ENCODE peak calls at places on chromosomes 16 and 17, in seven cellular contexts. One of them, this sample, is unnamed.

GRCh38 chr17:2337152-2337810 is at the start of gene SGSM2:
- DNase-seq in stomach: peak; percentile 65
- DNase-seq in fibroblast of pulmonary artery: peak; percentile 45
- DNase-seq in GM13977: peak; percentile 95
- DNase-seq in AG09319: no peak
- DNase-seq in WTC11: peak; percentile 49
- DNase-seq in coronary artery: peak; percentile 79
- DNase-seq in this sample: peak; percentile 73

GRCh38 chr16:17416461-17417221 is 54.1 kb downstream of the XYLT1 start:
- DNase-seq in stomach: no peak
- DNase-seq in GM13977: peak; percentile 85
- DNase-seq in AG09319: no peak
- DNase-seq in coronary artery: no peak
- DNase-seq in WTC11: peak; percentile 31
- DNase-seq in fibroblast of pulmonary artery: peak; percentile 9
- DNase-seq in this sample: peak; percentile 78

GRCh38 chr16:3401719-3402397 is 843 bp downstream of the ZNF174 start:
- DNase-seq in GM13977: peak; percentile 17
- DNase-seq in WTC11: peak; percentile 33
- DNase-seq in coronary artery: no peak
- DNase-seq in AG09319: no peak
- DNase-seq in fibroblast of pulmonary artery: peak; percentile 10
- DNase-seq in stomach: no peak
- DNase-seq in this sample: peak; percentile 4

GRCh38 chr17:81440511-81441244 is 45.4 kb downstream of the BAHCC1 start:
- DNase-seq in coronary artery: no peak
- DNase-seq in stomach: no peak
- DNase-seq in fibroblast of pulmonary artery: no peak
- DNase-seq in GM13977: peak; percentile 77
- DNase-seq in AG09319: no peak
- DNase-seq in WTC11: peak; percentile 84
- DNase-seq in this sample: peak; percentile 53

GRCh38 chr17:62616993-62617893 is 10.2 kb upstream of the MRC2 start:
- DNase-seq in fibroblast of pulmonary artery: no peak
- DNase-seq in stomach: no peak
- DNase-seq in GM13977: no peak
- DNase-seq in WTC11: peak; percentile 74
- DNase-seq in coronary artery: no peak
- DNase-seq in AG09319: no peak
- DNase-seq in this sample: no peak

GRCh38 chr16:23557779-23558330 is 328 bp downstream of the UBFD1 start:
- DNase-seq in AG09319: no peak
- DNase-seq in coronary artery: peak; percentile 75
- DNase-seq in fibroblast of pulmonary artery: peak; percentile 33
- DNase-seq in GM13977: no peak
- DNase-seq in stomach: no peak
- DNase-seq in WTC11: peak; percentile 25
- DNase-seq in this sample: peak; percentile 31

GRCh38 chr17:79993390-79994221 is 42.1 kb downstream of the TBC1D16 start:
- DNase-seq in AG09319: peak; percentile 40
- DNase-seq in fibroblast of pulmonary artery: peak; percentile 89
- DNase-seq in stomach: peak; percentile 80
- DNase-seq in GM13977: no peak
- DNase-seq in WTC11: peak; percentile 68
- DNase-seq in coronary artery: no peak
- DNase-seq in this sample: peak; percentile 89

GRCh38 chr17:40821536-40821935 is 878 bp downstream of the KRT10 start:
- DNase-seq in AG09319: no peak
- DNase-seq in fibroblast of pulmonary artery: no peak
- DNase-seq in GM13977: no peak
- DNase-seq in coronary artery: no peak
- DNase-seq in WTC11: no peak
- DNase-seq in stomach: no peak
- DNase-seq in this sample: no peak

GRCh38 chr17:69499301-69499700 is 84.8 kb downstream of the MAP2K6 start:
- DNase-seq in fibroblast of pulmonary artery: no peak
- DNase-seq in WTC11: no peak
- DNase-seq in AG09319: no peak
- DNase-seq in GM13977: no peak
- DNase-seq in coronary artery: no peak
- DNase-seq in stomach: no peak
- DNase-seq in this sample: no peak

GRCh38 chr17:28395968-28396367 is 10.0 kb downstream of the SLC46A1 start:
- DNase-seq in AG09319: no peak
- DNase-seq in fibroblast of pulmonary artery: no peak
- DNase-seq in coronary artery: no peak
- DNase-seq in GM13977: no peak
- DNase-seq in stomach: no peak
- DNase-seq in WTC11: no peak
- DNase-seq in this sample: no peak

DNA sequence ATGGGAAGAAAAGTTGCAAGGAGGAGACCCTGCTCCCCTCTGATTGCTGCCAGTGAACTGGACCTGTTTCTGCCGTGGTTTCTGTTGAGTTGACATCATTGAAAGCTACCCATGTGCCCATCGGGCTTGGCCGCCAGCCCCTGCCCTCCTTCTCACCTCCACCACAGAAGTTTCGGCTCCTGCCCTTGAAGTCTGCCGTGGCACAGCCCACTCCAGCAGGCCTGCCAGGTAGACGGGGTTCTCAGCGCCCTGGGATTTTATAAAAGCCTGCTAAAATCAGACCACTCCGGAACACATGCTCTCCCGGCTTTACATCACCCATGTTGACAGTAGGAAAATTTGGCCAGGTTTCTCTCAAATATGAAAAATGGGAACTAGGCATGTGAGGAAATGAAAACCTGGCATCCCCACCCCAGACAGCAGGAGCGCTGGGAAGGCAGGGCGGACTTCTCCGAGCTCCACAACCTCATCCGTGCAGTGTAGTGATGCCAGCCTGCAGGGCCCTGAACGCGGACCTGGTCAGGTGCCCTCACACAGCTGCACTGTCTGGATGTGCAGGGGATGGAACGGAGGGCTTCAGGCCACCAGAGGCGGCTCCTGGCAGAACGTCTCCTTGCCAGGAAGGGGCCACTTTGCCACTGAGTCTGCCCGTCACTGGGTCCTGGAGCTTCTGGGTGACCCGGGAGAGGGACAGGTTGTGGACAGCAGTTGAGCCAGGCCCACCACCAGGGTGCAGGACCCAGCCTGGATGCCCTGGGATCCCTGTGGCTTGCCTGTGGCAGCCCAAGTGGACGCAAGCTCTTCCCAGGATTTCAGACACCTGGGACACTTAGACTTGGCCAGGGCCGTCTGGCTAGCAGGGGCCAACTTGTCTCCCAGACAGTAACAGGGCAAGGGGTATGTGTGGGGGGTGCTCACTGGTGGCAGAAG is 6.9 kb upstream of the GSE1 start:
- DNase-seq in WTC11: no peak
- DNase-seq in stomach: peak; percentile 63
- DNase-seq in fibroblast of pulmonary artery: no peak
- DNase-seq in GM13977: no peak
- DNase-seq in coronary artery: no peak
- DNase-seq in AG09319: no peak
- DNase-seq in this sample: no peak
- TF ChIP-seq CTCF in WTC11: no peak
- TF ChIP-seq CTCF in stomach: no peak
- TF ChIP-seq CTCF in fibroblast of pulmonary artery: no peak
- TF ChIP-seq CTCF in GM13977: no peak
- TF ChIP-seq CTCF in coronary artery: no peak
- TF ChIP-seq CTCF in AG09319: no peak
- TF ChIP-seq CTCF in this sample: no peak

GRCh38 chr16:88819126-88819525 is 7.4 kb upstream of the APRT start:
- DNase-seq in fibroblast of pulmonary artery: no peak
- DNase-seq in WTC11: no peak
- DNase-seq in AG09319: no peak
- DNase-seq in stomach: no peak
- DNase-seq in GM13977: no peak
- DNase-seq in coronary artery: no peak
- DNase-seq in this sample: no peak

GRCh38 chr16:88820335-88821025 is 8.8 kb upstream of the APRT start:
- DNase-seq in AG09319: no peak
- DNase-seq in coronary artery: no peak
- DNase-seq in GM13977: no peak
- DNase-seq in stomach: no peak
- DNase-seq in WTC11: no peak
- DNase-seq in fibroblast of pulmonary artery: no peak
- DNase-seq in this sample: no peak

GRCh38 chr16:88822281-88823040 is 10.7 kb upstream of the APRT start:
- DNase-seq in WTC11: no peak
- DNase-seq in fibroblast of pulmonary artery: no peak
- DNase-seq in GM13977: no peak
- DNase-seq in AG09319: no peak
- DNase-seq in coronary artery: no peak
- DNase-seq in stomach: no peak
- DNase-seq in this sample: no peak

GRCh38 chr16:88818610-88818874 is 6.8 kb upstream of the APRT start:
- DNase-seq in AG09319: no peak
- DNase-seq in stomach: no peak
- DNase-seq in fibroblast of pulmonary artery: no peak
- DNase-seq in coronary artery: no peak
- DNase-seq in GM13977: no peak
- DNase-seq in WTC11: no peak
- DNase-seq in this sample: no peak

DNA sequence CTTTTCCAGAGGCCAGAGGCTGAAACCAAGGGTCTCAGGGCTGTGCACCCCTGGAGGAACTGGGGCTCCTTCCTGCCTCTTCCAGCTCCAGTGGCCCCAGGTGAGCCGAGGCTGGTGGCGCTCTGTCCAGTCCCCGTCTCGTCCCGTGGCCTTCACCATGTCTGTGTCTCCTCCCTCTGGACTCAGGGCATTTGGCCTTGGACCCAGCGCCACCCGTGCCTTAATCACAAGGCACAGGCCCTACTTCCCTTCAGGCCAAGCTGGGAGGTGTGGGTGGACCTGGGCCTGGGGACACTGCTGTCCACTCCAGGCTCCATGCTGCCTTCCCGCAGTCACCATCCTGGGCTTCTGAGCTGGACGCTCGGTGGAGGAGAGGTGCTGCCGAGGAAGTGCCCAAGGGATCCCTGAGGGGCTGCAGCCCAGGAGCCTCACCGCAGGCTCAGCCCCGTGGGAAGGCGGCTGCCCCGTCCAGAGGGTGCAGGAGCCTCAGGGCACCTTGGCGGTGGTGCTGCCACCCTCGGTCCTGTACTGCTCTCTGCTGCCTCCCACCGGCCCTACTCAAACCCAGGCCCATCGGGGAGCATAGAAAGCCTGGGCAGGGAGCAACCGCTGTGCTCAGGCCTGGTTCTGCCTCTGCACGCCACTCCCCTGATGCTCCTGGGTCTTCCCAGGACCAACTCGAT is 9.6 kb upstream of the APRT start:
- DNase-seq in GM13977: no peak
- DNase-seq in fibroblast of pulmonary artery: no peak
- DNase-seq in coronary artery: no peak
- DNase-seq in stomach: no peak
- DNase-seq in AG09319: no peak
- DNase-seq in WTC11: no peak
- DNase-seq in this sample: no peak
- TF ChIP-seq CTCF in GM13977: no peak
- TF ChIP-seq CTCF in fibroblast of pulmonary artery: no peak
- TF ChIP-seq CTCF in coronary artery: no peak
- TF ChIP-seq CTCF in stomach: no peak
- TF ChIP-seq CTCF in AG09319: no peak
- TF ChIP-seq CTCF in WTC11: no peak
- TF ChIP-seq CTCF in this sample: no peak

GRCh38 chr16:80846275-80847013 is 42.0 kb upstream of the CDYL2 start:
- DNase-seq in GM13977: no peak
- DNase-seq in coronary artery: no peak
- DNase-seq in AG09319: no peak
- DNase-seq in WTC11: no peak
- DNase-seq in fibroblast of pulmonary artery: no peak
- DNase-seq in stomach: no peak
- DNase-seq in this sample: no peak
- TF ChIP-seq CTCF in GM13977: no peak
- TF ChIP-seq CTCF in coronary artery: no peak
- TF ChIP-seq CTCF in AG09319: no peak
- TF ChIP-seq CTCF in WTC11: no peak
- TF ChIP-seq CTCF in fibroblast of pulmonary artery: no peak
- TF ChIP-seq CTCF in stomach: no peak
- TF ChIP-seq CTCF in this sample: no peak

GRCh38 chr17:4560837-4561241 is 462 bp upstream of the GGT6 start:
- DNase-seq in stomach: no peak
- DNase-seq in WTC11: peak; percentile 38
- DNase-seq in fibroblast of pulmonary artery: peak; percentile 72
- DNase-seq in AG09319: no peak
- DNase-seq in GM13977: no peak
- DNase-seq in coronary artery: no peak
- DNase-seq in this sample: no peak
- TF ChIP-seq CTCF in stomach: no peak
- TF ChIP-seq CTCF in WTC11: no peak
- TF ChIP-seq CTCF in fibroblast of pulmonary artery: peak; percentile 41
- TF ChIP-seq CTCF in AG09319: no peak
- TF ChIP-seq CTCF in GM13977: no peak
- TF ChIP-seq CTCF in coronary artery: no peak
- TF ChIP-seq CTCF in this sample: no peak

DNA sequence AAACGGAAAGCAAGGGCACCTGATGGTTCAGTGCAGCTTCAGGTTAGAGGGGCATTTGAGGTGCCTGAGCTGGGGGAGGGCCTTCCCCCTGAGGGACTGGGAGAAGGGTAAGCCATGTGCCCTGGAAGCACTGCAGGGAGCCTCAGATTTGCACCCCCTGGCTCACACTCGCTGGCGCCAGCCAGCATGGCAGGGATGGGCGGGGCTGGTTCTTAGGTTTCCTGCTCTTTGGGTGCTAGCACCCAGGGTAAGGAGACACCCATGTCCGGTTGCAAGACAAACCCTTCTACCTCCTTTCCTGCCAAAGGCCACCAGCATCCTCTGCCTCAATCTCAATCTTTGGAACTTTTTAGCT is 2.3 kb upstream of the LIMD2 start:
- DNase-seq in coronary artery: no peak
- DNase-seq in WTC11: no peak
- DNase-seq in GM13977: peak; percentile 69
- DNase-seq in AG09319: no peak
- DNase-seq in fibroblast of pulmonary artery: no peak
- DNase-seq in stomach: peak; percentile 32
- DNase-seq in this sample: peak; percentile 78
- TF ChIP-seq CTCF in coronary artery: no peak
- TF ChIP-seq CTCF in WTC11: no peak
- TF ChIP-seq CTCF in GM13977: no peak
- TF ChIP-seq CTCF in AG09319: no peak
- TF ChIP-seq CTCF in fibroblast of pulmonary artery: no peak
- TF ChIP-seq CTCF in stomach: no peak
- TF ChIP-seq CTCF in this sample: no peak